ENCODE peak calls at places on chromosome 11, in ten cellular contexts. D is sciatic nerve; H is C1 segment of cervical spinal cord; L is ACHN; T is PC-3; Q is RWPE2; N is GM03348; G is stimulated activated naive B cell treated with anti-CD40 and anti-IgM and Interleukin-4, amounts not matched to agents 10 μg/mL and 1 μg/mL and 100 μg/mL, for 72 hours; O is stimulated activated CD4-positive, alpha-beta T cell treated with anti-CD3 and anti-CD28 coated beads, Interleukin-4, amount 100 ng/mL, for 4 hours; M is MM.1S. Y is an unnamed sample.

GRCh38 chr11:130213143-130213978 is 53.8 kb downstream of the ST14 start:
- DNase-seq in M (peak), D (peak), L (peak), G (peak), Q (peak), N (peak), O (peak), T (peak), H (peak), Y (peak)

GRCh38 chr11:68610452-68611116 is 73.8 kb upstream of the GAL start:
- DNase-seq in G (no peak), Q (no peak), O (no peak), D (no peak), L (peak), T (no peak), H (no peak), M (no peak), N (no peak), Y (no peak)

GRCh38 chr11:14041565-14041964 is 79.0 kb downstream of the SPON1 start:
- DNase-seq in M (no peak), H (no peak), L (no peak), O (no peak), Q (no peak), N (no peak), D (no peak), T (no peak), G (no peak), Y (no peak)

GRCh38 chr11:59770869-59771268 is 15.7 kb downstream of the STX3 start:
- DNase-seq in N (no peak), M (no peak), G (no peak), D (no peak), O (no peak), Q (no peak), L (no peak), T (no peak), H (no peak), Y (no peak)

GRCh38 chr11:92642146-92642919 is 327.1 kb upstream of the MTNR1B start:
- DNase-seq in N (no peak), T (no peak), L (no peak), H (no peak), M (no peak), G (no peak), O (no peak), Q (no peak), D (no peak), Y (no peak)

GRCh38 chr11:77726524-77726923 is 88.9 kb upstream of the CLNS1A start:
- DNase-seq in O (no peak), L (no peak), T (no peak), M (no peak), H (no peak), N (no peak), Q (no peak), D (no peak), G (no peak), Y (no peak)

GRCh38 chr11:2206291-2206690 is 34.7 kb upstream of the TH start:
- DNase-seq in Q (peak), G (no peak), L (no peak), D (peak), M (no peak), T (no peak), H (no peak), O (no peak), N (no peak), Y (no peak)

GRCh38 chr11:2891291-2891690 is 5.7 kb upstream of the CDKN1C start:
- DNase-seq in H (no peak), Q (no peak), N (no peak), T (no peak), O (no peak), M (no peak), L (peak), G (no peak), D (no peak), Y (no peak)

GRCh38 chr11:6572215-6572614 is 31.2 kb downstream of the RRP8 start:
- DNase-seq in D (no peak), Q (no peak), N (peak), L (no peak), H (no peak), O (no peak), T (peak), G (no peak), M (no peak), Y (no peak)

GRCh38 chr11:126391286-126391954 is 35.9 kb downstream of the ST3GAL4 start:
- DNase-seq in T (no peak), D (no peak), O (no peak), H (no peak), N (no peak), G (no peak), Q (peak), M (no peak), L (no peak), Y (no peak)

GRCh38 chr11:116261616-116262015 is 511.2 kb downstream of the BUD13 start:
- DNase-seq in O (no peak), H (no peak), G (no peak), T (no peak), D (no peak), Q (no peak), L (no peak), N (no peak), M (no peak), Y (no peak)

GRCh38 chr11:14186376-14186775 is 172.6 kb downstream of the RRAS2 start:
- DNase-seq in D (no peak), G (no peak), H (no peak), O (no peak), L (no peak), N (no peak), M (no peak), T (no peak), Q (no peak), Y (no peak)

Y was measured in HCT116.